ENCODE peak calls at places on chromosomes 11 and 22, in ten cellular contexts. P, T, F, H, Q, A, L, W, M and I are unnamed samples.

GRCh38 chr11:130726234-130726559 is 190.1 kb downstream of the SNX19 start:
- DNase-seq in P (no peak), T (peak), F (no peak), H (no peak), Q (no peak), A (peak), L (peak), W (no peak), M (peak), I (no peak)

GRCh38 chr22:48316245-48316875 is 1511.3 kb downstream of the BRD1 start:
- DNase-seq in P (no peak), T (no peak), F (no peak), H (no peak), Q (no peak), A (no peak), L (no peak), W (no peak), M (no peak), I (no peak)

GRCh38 chr11:1935156-1936071 is 11.7 kb upstream of the MRPL23 start:
- DNase-seq in P (no peak), T (no peak), F (no peak), H (no peak), Q (no peak), A (no peak), L (no peak), W (no peak), M (no peak), I (no peak)

GRCh38 chr11:19027829-19028595 is 32.5 kb downstream of the MRGPRX2 start:
- DNase-seq in P (no peak), T (peak), F (no peak), H (no peak), Q (no peak), A (peak), L (no peak), W (no peak), M (no peak), I (no peak)

GRCh38 chr22:50078246-50078645 is 7.0 kb downstream of the MLC1 start:
- DNase-seq in P (no peak), T (no peak), F (no peak), H (no peak), Q (no peak), A (no peak), L (no peak), W (no peak), M (no peak), I (no peak)

GRCh38 chr11:132310390-132311375 is 940.3 kb downstream of the NTM start:
- DNase-seq in P (no peak), T (no peak), F (no peak), H (no peak), Q (no peak), A (peak), L (no peak), W (no peak), M (no peak), I (no peak)

GRCh38 chr11:11065396-11065795 is 207.5 kb upstream of the ZBED5 start:
- DNase-seq in P (no peak), T (no peak), F (no peak), H (no peak), Q (no peak), A (no peak), L (no peak), W (no peak), M (no peak), I (no peak)

GRCh38 chr11:60838132-60838531 is 3.8 kb upstream of the CCDC86 start:
- DNase-seq in P (no peak), T (peak), F (no peak), H (no peak), Q (no peak), A (peak), L (no peak), W (no peak), M (no peak), I (no peak)

GRCh38 chr11:2846056-2846455 is 39.5 kb downstream of the CDKN1C start:
- DNase-seq in P (no peak), T (peak), F (no peak), H (no peak), Q (no peak), A (peak), L (no peak), W (no peak), M (no peak), I (no peak)

GRCh38 chr11:69744435-69744834 is 30.7 kb downstream of the FGF4 start:
- DNase-seq in P (peak), T (peak), F (no peak), H (no peak), Q (no peak), A (no peak), L (no peak), W (no peak), M (no peak), I (no peak)

GRCh38 chr11:70544774-70545625 is 146.7 kb downstream of the CTTN start:
- DNase-seq in P (no peak), T (no peak), F (no peak), H (no peak), Q (no peak), A (peak), L (no peak), W (no peak), M (no peak), I (no peak)

GRCh38 chr11:63613517-63614135 is 607 bp downstream of the PLAAT3 start:
- DNase-seq in P (peak), T (peak), F (no peak), H (peak), Q (peak), A (peak), L (peak), W (peak), M (peak), I (no peak)

GRCh38 chr22:30038219-30038618 is 42.0 kb upstream of the HORMAD2 start:
- DNase-seq in P (no peak), T (peak), F (no peak), H (no peak), Q (no peak), A (peak), L (peak), W (no peak), M (no peak), I (no peak)

GRCh38 chr11:112212710-112213109 is 13.5 kb upstream of the PTS start:
- DNase-seq in P (no peak), T (no peak), F (no peak), H (no peak), Q (no peak), A (no peak), L (no peak), W (no peak), M (no peak), I (no peak)

GRCh38 chr11:69442807-69443137 is 38.7 kb upstream of the LINC01488 start:
- DNase-seq in P (peak), T (no peak), F (no peak), H (no peak), Q (no peak), A (peak), L (peak), W (no peak), M (no peak), I (no peak)

GRCh38 chr11:63592975-63593395 is 21.2 kb downstream of the PLAAT3 start:
- DNase-seq in P (no peak), T (peak), F (no peak), H (peak), Q (no peak), A (peak), L (no peak), W (no peak), M (peak), I (no peak)

GRCh38 chr11:6548121-6548520 is 51.0 kb downstream of the DNHD1 start:
- DNase-seq in P (no peak), T (no peak), F (no peak), H (no peak), Q (no peak), A (no peak), L (no peak), W (no peak), M (no peak), I (no peak)

GRCh38 chr11:93740031-93740801 is 1.1 kb downstream of the TAF1D start:
- DNase-seq in P (peak), T (peak), F (no peak), H (no peak), Q (peak), A (peak), L (no peak), W (peak), M (no peak), I (no peak)

GRCh38 chr11:279040-279965 is 1.1 kb downstream of the NLRP6 start:
- DNase-seq in P (no peak), T (no peak), F (no peak), H (no peak), Q (no peak), A (no peak), L (peak), W (peak), M (no peak), I (no peak)

GRCh38 chr11:19628018-19628417 is 84.6 kb upstream of the NAV2 start:
- DNase-seq in P (peak), T (peak), F (no peak), H (no peak), Q (no peak), A (peak), L (peak), W (no peak), M (no peak), I (no peak)

GRCh38 chr11:9091044-9091936 is at the start of gene SCUBE2:
- DNase-seq in P (peak), T (peak), F (no peak), H (no peak), Q (no peak), A (peak), L (no peak), W (no peak), M (no peak), I (no peak)

GRCh38 chr11:128343134-128343514 is 244.2 kb downstream of the ETS1 start:
- DNase-seq in P (no peak), T (no peak), F (no peak), H (no peak), Q (no peak), A (no peak), L (no peak), W (no peak), M (no peak), I (no peak)